ENCODE peak calls at places on chromosomes 11 and 22, in eight cellular contexts. H is B cell, G is nephron progenitor cell, A is A549, B is endothelial cell, S is coronary artery, L is Caco-2, V is left lung. J is an unnamed sample.

GRCh38 chr22:29308148-29308790 is 1.8 kb downstream of the GAS2L1 start:
- DNase-seq in V (no peak), B (no peak), G (no peak), S (peak; percentile 78), H (peak; percentile 39), L (no peak), A (no peak), J (peak; percentile 26)

GRCh38 chr11:69172674-69173073 is 16.9 kb downstream of the SMIM38 start:
- DNase-seq in H (no peak), S (no peak), B (no peak), L (no peak), G (no peak), A (peak; percentile 51), V (no peak), J (no peak)

GRCh38 chr11:69059429-69059828 is 10.7 kb downstream of the TPCN2 start:
- DNase-seq in V (no peak), H (no peak), S (no peak), L (no peak), A (no peak), B (no peak), G (no peak), J (no peak)

GRCh38 chr11:100908746-100909145 is 220.9 kb downstream of the PGR start:
- DNase-seq in B (no peak), A (no peak), S (no peak), G (no peak), H (no peak), L (no peak), V (no peak), J (no peak)

GRCh38 chr11:113531575-113532451 is 56.6 kb upstream of the DRD2 start:
- DNase-seq in S (no peak), V (no peak), G (no peak), A (no peak), L (no peak), B (no peak), H (no peak), J (no peak)

GRCh38 chr22:49951986-49952896 is 8.3 kb upstream of the PIM3 start:
- DNase-seq in S (no peak), G (no peak), L (peak; percentile 84), A (peak; percentile 58), V (no peak), H (no peak), B (no peak), J (no peak)

GRCh38 chr11:9138612-9139579 is 47.5 kb upstream of the SCUBE2 start:
- DNase-seq in G (no peak), S (no peak), A (peak; percentile 86), H (no peak), V (no peak), B (no peak), L (no peak), J (no peak)

GRCh38 chr22:37499789-37500188 is 13.6 kb upstream of the MFNG start:
- DNase-seq in A (no peak), V (no peak), H (no peak), S (no peak), G (no peak), L (no peak), B (no peak), J (no peak)

GRCh38 chr11:119371067-119371601 is 10.4 kb downstream of the USP2 start:
- DNase-seq in B (no peak), V (no peak), A (no peak), L (no peak), S (no peak), H (no peak), G (no peak), J (no peak)

GRCh38 chr11:15617126-15617525 is 502.4 kb downstream of the INSC start:
- DNase-seq in B (no peak), H (no peak), V (no peak), S (no peak), G (no peak), A (no peak), L (no peak), J (no peak)

GRCh38 chr22:30481711-30482110 is 9.9 kb upstream of the SEC14L3 start:
- DNase-seq in L (no peak), A (no peak), G (no peak), S (no peak), V (no peak), B (no peak), H (no peak), J (no peak)

GRCh38 chr11:26228778-26229177 is 103.2 kb upstream of the ANO3 start:
- DNase-seq in H (no peak), V (no peak), B (no peak), G (no peak), S (no peak), A (peak; percentile 7), L (no peak), J (no peak)

GRCh38 chr22:35486116-35486631 is 54.5 kb upstream of the RASD2 start:
- DNase-seq in V (no peak), H (no peak), S (no peak), A (no peak), L (no peak), G (no peak), B (no peak), J (no peak)

GRCh38 chr22:47191630-47192105 is 429.2 kb downstream of the TBC1D22A start:
- DNase-seq in H (no peak), B (no peak), V (no peak), A (no peak), L (no peak), G (no peak), S (no peak), J (no peak)

GRCh38 chr22:38023045-38023444 is 34.2 kb upstream of the PICK1 start:
- DNase-seq in B (no peak), V (no peak), L (no peak), S (no peak), H (no peak), G (no peak), A (no peak), J (no peak)

DNA sequence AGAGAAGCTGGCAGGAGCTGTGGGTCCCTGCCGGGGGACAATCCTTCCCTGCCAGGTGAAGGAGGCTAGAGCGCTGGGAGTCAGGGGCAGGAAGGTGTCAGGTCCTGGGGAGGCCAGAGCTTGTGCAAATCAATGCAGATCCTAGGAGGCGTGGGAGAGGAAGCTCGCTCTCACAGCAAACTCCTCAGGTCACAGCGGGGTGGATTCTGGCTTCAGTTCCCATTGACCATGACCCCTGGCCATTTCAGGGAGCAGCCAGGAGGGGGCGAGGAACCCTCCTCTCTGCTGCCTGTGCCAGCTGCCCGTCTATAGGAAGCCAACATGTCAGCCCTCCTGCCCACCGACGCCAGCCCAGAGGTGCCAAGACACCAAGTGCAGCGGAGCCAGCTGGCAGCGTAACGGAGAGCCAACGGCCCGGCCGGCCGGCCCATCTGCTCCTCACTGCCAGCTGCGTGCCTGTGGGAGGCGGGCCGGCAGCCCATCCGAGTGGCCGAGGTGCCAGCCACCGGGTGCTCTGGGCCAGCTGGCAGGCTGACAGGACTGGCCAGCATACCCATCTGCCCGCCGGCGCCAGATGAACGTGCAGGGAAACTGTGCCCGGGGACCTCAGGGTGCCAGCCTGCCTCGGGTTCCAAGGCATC is 374.9 kb downstream of the MIAT start:
- DNase-seq in A (no peak), V (no peak), G (peak; percentile 56), L (no peak), S (peak; percentile 79), H (no peak), B (peak; percentile 48), J (no peak)
- TF ChIP-seq CTCF in A (no peak), V (no peak), G (peak; percentile 42), L (no peak), S (no peak), H (no peak), B (peak; percentile 44), J (no peak)

GRCh38 chr22:17214416-17215043 is 4.7 kb downstream of the ADA2 start:
- DNase-seq in B (no peak), A (no peak), H (no peak), L (no peak), V (no peak), S (no peak), G (no peak), J (no peak)

GRCh38 chr22:17218341-17218740 is 894 bp downstream of the ADA2 start:
- DNase-seq in L (no peak), H (no peak), G (no peak), S (no peak), B (no peak), V (no peak), A (no peak), J (no peak)

GRCh38 chr22:17217179-17217578 is 2.1 kb downstream of the ADA2 start:
- DNase-seq in A (no peak), B (no peak), L (no peak), V (no peak), H (no peak), G (no peak), S (no peak), J (no peak)

DNA sequence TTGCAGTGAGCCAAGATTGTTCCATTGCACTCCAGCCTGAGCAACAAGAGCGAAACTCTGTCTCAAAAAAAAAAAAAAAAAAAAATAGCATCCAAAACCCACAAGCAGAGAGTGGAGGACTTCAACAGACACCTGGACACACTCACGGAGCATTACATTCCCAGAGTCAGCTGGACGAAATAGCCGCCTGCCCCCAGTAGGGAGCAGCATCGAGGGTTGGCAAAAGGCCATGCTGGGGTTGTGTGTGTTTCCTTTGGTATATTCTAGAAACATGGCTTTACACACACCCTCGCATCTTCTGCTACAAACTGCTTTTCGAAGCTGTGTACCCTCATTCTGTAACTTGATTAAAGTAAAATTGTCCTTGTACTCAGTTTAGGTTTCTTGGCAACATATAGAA is 5.3 kb downstream of the ADA2 start:
- DNase-seq in H (no peak), B (peak; percentile 62), L (peak; percentile 47), V (peak; percentile 60), G (peak; percentile 41), S (no peak), A (peak; percentile 24), J (no peak)
- TF ChIP-seq CTCF in H (peak; percentile 54), B (peak; percentile 26), L (peak; percentile 64), V (peak; percentile 22), G (peak; percentile 39), S (no peak), A (no peak), J (peak; percentile 41)

DNA sequence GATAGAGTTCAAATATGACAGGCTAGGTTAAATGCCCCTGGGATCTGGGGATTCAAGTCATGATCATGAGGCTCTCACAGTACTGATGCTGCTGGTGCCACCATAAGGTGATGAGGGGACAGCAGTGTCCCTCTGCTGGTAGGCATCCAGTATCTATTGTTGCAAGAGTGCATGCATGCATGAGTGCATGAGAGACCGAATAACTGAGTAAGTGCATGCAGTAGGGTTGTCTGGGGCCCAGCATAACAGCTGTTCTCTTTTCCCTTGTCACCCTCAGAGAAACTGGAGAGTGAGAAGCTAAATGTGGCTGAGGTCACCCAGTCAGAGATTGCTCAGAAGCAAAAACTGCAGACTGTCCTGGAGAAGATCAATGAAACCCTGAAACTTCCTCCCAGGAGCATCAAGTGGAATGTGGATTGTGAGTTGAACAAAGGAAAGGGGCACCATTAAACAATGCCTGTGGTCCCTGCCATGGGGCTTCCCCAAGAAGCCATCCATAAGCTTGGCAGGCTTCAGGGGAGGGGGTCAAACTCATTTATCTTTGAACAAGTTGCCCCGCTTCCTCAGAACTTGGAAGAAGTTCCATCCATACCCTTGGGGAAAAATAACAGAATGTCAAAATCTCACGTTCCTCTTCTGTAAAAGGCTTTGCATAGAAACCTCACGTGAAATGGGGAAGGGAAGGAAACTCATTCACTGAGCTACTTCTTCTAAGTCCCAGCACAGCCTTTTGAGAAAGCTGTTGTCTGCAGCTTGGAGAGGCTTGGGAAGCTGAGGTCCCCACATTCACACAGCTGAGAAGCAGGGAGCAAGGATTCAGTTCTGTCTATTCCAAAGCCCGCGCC is 119.0 kb downstream of the PARVA start:
- DNase-seq in V (no peak), G (no peak), B (no peak), L (no peak), H (no peak), A (peak; percentile 33), S (no peak), J (no peak)
- TF ChIP-seq CTCF in V (no peak), G (peak; percentile 11), B (no peak), L (peak; percentile 12), H (no peak), A (no peak), S (no peak), J (no peak)

GRCh38 chr11:61577383-61578118 is 3.3 kb downstream of the SYT7 start:
- DNase-seq in G (peak; percentile 60), B (peak; percentile 54), A (peak; percentile 33), L (peak; percentile 75), S (no peak), H (no peak), V (no peak), J (no peak)
- TF ChIP-seq CTCF in G (peak; percentile 49), B (no peak), A (peak; percentile 20), L (peak; percentile 92), S (no peak), H (no peak), V (no peak), J (no peak)